ENCODE peak calls at places on chromosomes 6 and 20, in four cellular contexts. One of them, this sample, is unnamed.

GRCh38 chr6:14354919-14355572 is 237.5 kb downstream of the CD83 start:
- DNase-seq in WTC11: no peak
- DNase-seq in H1: no peak
- DNase-seq in SK-N-SH: no peak
- DNase-seq in this sample: no peak

GRCh38 chr6:158481612-158482473 is 78.0 kb upstream of the TMEM181 start:
- DNase-seq in WTC11: no peak
- DNase-seq in H1: no peak
- DNase-seq in SK-N-SH: no peak
- DNase-seq in this sample: no peak

GRCh38 chr6:40439401-40439800 is 147.8 kb downstream of the LRFN2 start:
- DNase-seq in WTC11: no peak
- DNase-seq in H1: no peak
- DNase-seq in SK-N-SH: no peak
- DNase-seq in this sample: no peak

GRCh38 chr20:1203630-1204029 is 376 bp downstream of the C20orf202 start:
- DNase-seq in WTC11: no peak
- DNase-seq in H1: no peak
- DNase-seq in SK-N-SH: no peak
- DNase-seq in this sample: no peak

GRCh38 chr6:40378071-40378724 is 209.0 kb downstream of the LRFN2 start:
- DNase-seq in WTC11: no peak
- DNase-seq in H1: no peak
- DNase-seq in SK-N-SH: no peak
- DNase-seq in this sample: peak

GRCh38 chr20:33830371-33830770 is 19.2 kb downstream of the CHMP4B start:
- DNase-seq in WTC11: no peak
- DNase-seq in H1: no peak
- DNase-seq in SK-N-SH: no peak
- DNase-seq in this sample: no peak

GRCh38 chr6:170522565-170523183 is 30.4 kb downstream of the PSMB1 start:
- DNase-seq in WTC11: peak
- DNase-seq in H1: no peak
- DNase-seq in SK-N-SH: peak
- DNase-seq in this sample: no peak

GRCh38 chr6:137309078-137309762 is 90.0 kb upstream of the IFNGR1 start:
- DNase-seq in WTC11: peak
- DNase-seq in H1: no peak
- DNase-seq in SK-N-SH: peak
- DNase-seq in this sample: peak

GRCh38 chr20:19564261-19564660 is 193.8 kb upstream of the RIN2 start:
- DNase-seq in WTC11: no peak
- DNase-seq in H1: no peak
- DNase-seq in SK-N-SH: no peak
- DNase-seq in this sample: no peak

GRCh38 chr20:19015890-19016465 is 196.5 kb upstream of the SLC24A3 start:
- DNase-seq in WTC11: no peak
- DNase-seq in H1: no peak
- DNase-seq in SK-N-SH: no peak
- DNase-seq in this sample: no peak

GRCh38 chr6:79167931-79168694 is 66.4 kb downstream of the HMGN3 start:
- DNase-seq in WTC11: no peak
- DNase-seq in H1: no peak
- DNase-seq in SK-N-SH: no peak
- DNase-seq in this sample: no peak

GRCh38 chr6:7034055-7034454 is 73.7 kb upstream of the RREB1 start:
- DNase-seq in WTC11: no peak
- DNase-seq in H1: no peak
- DNase-seq in SK-N-SH: no peak
- DNase-seq in this sample: no peak

GRCh38 chr6:169845426-169846285 is 94.2 kb downstream of the ERMARD start:
- DNase-seq in WTC11: no peak
- DNase-seq in H1: no peak
- DNase-seq in SK-N-SH: no peak
- DNase-seq in this sample: no peak

GRCh38 chr6:44462797-44463770 is 75.6 kb downstream of the CDC5L start:
- DNase-seq in WTC11: no peak
- DNase-seq in H1: no peak
- DNase-seq in SK-N-SH: no peak
- DNase-seq in this sample: no peak

GRCh38 chr6:106360410-106360988 is at the start of gene CRYBG1:
- DNase-seq in WTC11: peak
- DNase-seq in H1: peak
- DNase-seq in SK-N-SH: peak
- DNase-seq in this sample: peak

GRCh38 chr20:49030954-49031619 is 15.0 kb upstream of the CSE1L start:
- DNase-seq in WTC11: no peak
- DNase-seq in H1: no peak
- DNase-seq in SK-N-SH: no peak
- DNase-seq in this sample: no peak

GRCh38 chr20:9330151-9330550 is 184.2 kb upstream of the LAMP5 start:
- DNase-seq in WTC11: no peak
- DNase-seq in H1: no peak
- DNase-seq in SK-N-SH: no peak
- DNase-seq in this sample: no peak

GRCh38 chr6:156765117-156765516 is 12.1 kb upstream of the ARID1B start:
- DNase-seq in WTC11: no peak
- DNase-seq in H1: no peak
- DNase-seq in SK-N-SH: no peak
- DNase-seq in this sample: no peak

GRCh38 chr6:39365281-39366074 is 43.0 kb upstream of the KCNK16 start:
- DNase-seq in WTC11: no peak
- DNase-seq in H1: no peak
- DNase-seq in SK-N-SH: no peak
- DNase-seq in this sample: no peak

GRCh38 chr20:41063442-41063841 is 34.8 kb downstream of the TOP1 start:
- DNase-seq in WTC11: no peak
- DNase-seq in H1: no peak
- DNase-seq in SK-N-SH: no peak
- DNase-seq in this sample: no peak

GRCh38 chr6:146985111-146985510 is 219.1 kb upstream of the STXBP5 start:
- DNase-seq in WTC11: no peak
- DNase-seq in H1: no peak
- DNase-seq in SK-N-SH: no peak
- DNase-seq in this sample: peak

GRCh38 chr20:52340036-52340634 is 148.6 kb upstream of the ZFP64 start:
- DNase-seq in WTC11: no peak
- DNase-seq in H1: no peak
- DNase-seq in SK-N-SH: no peak
- DNase-seq in this sample: peak

GRCh38 chr6:168916576-168917207 is 337.0 kb downstream of the THBS2 start:
- DNase-seq in WTC11: no peak
- DNase-seq in H1: no peak
- DNase-seq in SK-N-SH: no peak
- DNase-seq in this sample: no peak

GRCh38 chr6:52499681-52500239 is 77.1 kb downstream of the TRAM2 start:
- DNase-seq in WTC11: no peak
- DNase-seq in H1: no peak
- DNase-seq in SK-N-SH: no peak
- DNase-seq in this sample: no peak

GRCh38 chr20:32385541-32385940 is 27.4 kb downstream of the ASXL1 start:
- DNase-seq in WTC11: no peak
- DNase-seq in H1: no peak
- DNase-seq in SK-N-SH: peak
- DNase-seq in this sample: no peak

GRCh38 chr20:31587545-31588389 is 17.3 kb upstream of the ID1 start:
- DNase-seq in WTC11: no peak
- DNase-seq in H1: no peak
- DNase-seq in SK-N-SH: peak
- DNase-seq in this sample: peak

GRCh38 chr6:138289739-138290138 is 71.4 kb upstream of the PBOV1 start:
- DNase-seq in WTC11: peak
- DNase-seq in H1: no peak
- DNase-seq in SK-N-SH: peak
- DNase-seq in this sample: no peak

GRCh38 chr20:13736792-13737191 is 47.9 kb downstream of the ESF1 start:
- DNase-seq in WTC11: no peak
- DNase-seq in H1: no peak
- DNase-seq in SK-N-SH: no peak
- DNase-seq in this sample: no peak

GRCh38 chr6:134640229-134640628 is 309.7 kb downstream of the ALDH8A1 start:
- DNase-seq in WTC11: no peak
- DNase-seq in H1: no peak
- DNase-seq in SK-N-SH: no peak
- DNase-seq in this sample: no peak

GRCh38 chr6:137248702-137249101 is 29.5 kb upstream of the IFNGR1 start:
- DNase-seq in WTC11: no peak
- DNase-seq in H1: no peak
- DNase-seq in SK-N-SH: no peak
- DNase-seq in this sample: peak

GRCh38 chr6:64040118-64040517 is 404.5 kb downstream of the PHF3 start:
- DNase-seq in WTC11: no peak
- DNase-seq in H1: no peak
- DNase-seq in SK-N-SH: no peak
- DNase-seq in this sample: no peak

GRCh38 chr6:108961985-108962384 is 113.8 kb downstream of the ARMC2 start:
- DNase-seq in WTC11: no peak
- DNase-seq in H1: no peak
- DNase-seq in SK-N-SH: no peak
- DNase-seq in this sample: no peak

GRCh38 chr6:168575346-168576098 is 134.5 kb downstream of the SMOC2 start:
- DNase-seq in WTC11: no peak
- DNase-seq in H1: no peak
- DNase-seq in SK-N-SH: no peak
- DNase-seq in this sample: no peak

GRCh38 chr20:15976047-15976731 is 597.1 kb downstream of the KIF16B start:
- DNase-seq in WTC11: peak
- DNase-seq in H1: peak
- DNase-seq in SK-N-SH: no peak
- DNase-seq in this sample: no peak

GRCh38 chr6:978937-979685 is 286.2 kb upstream of the EXOC2 start:
- DNase-seq in WTC11: no peak
- DNase-seq in H1: no peak
- DNase-seq in SK-N-SH: no peak
- DNase-seq in this sample: no peak

GRCh38 chr20:7420345-7420744 is 519.9 kb downstream of the HAO1 start:
- DNase-seq in WTC11: no peak
- DNase-seq in H1: no peak
- DNase-seq in SK-N-SH: no peak
- DNase-seq in this sample: no peak

GRCh38 chr20:53080969-53081871 is 109.1 kb downstream of the TSHZ2 start:
- DNase-seq in WTC11: no peak
- DNase-seq in H1: peak
- DNase-seq in SK-N-SH: no peak
- DNase-seq in this sample: no peak

GRCh38 chr6:150288456-150288855 is 80.4 kb upstream of the IYD start:
- DNase-seq in WTC11: no peak
- DNase-seq in H1: no peak
- DNase-seq in SK-N-SH: no peak
- DNase-seq in this sample: no peak

DNA sequence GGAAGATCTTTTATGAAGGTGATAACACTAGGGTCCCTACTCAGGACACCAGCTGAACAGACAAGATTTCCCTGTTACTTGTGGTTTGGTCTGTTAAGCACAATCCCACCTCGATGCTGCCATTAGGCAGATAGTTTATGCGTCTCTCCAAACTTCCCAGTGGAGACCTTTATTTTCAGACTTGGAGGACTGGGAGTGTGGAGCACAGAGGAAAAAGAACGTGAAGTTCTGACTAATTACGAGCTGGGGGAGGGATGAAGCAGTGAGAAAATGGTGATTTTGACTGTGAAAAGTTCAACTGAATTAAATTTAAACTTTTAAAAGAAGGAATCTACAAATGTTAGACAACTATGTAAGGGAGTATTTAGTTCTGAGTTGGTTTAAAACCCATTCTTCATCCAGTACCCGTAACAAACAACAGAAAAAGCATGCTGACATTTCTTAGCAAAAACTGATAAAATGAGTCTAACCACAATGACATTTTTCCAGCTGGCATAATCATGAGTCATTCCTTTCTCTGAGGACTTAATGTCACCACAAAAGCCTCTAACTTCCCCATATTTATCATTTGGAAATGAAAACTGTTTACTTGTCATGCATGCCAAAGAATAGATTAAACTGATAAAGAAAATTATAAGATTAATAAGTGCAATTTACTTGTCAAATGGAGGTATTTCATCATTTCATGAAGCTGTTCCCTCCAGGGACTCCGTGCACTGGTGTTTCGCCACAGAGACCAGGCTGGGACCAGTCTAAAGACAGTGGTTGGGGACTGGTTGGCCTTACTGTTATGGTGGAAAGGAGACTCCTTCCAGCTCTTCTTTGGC is 113.3 kb upstream of the SSTR4 start:
- DNase-seq in WTC11: no peak
- DNase-seq in H1: no peak
- DNase-seq in SK-N-SH: no peak
- DNase-seq in this sample: peak
- TF ChIP-seq TEAD4 in WTC11: no peak
- TF ChIP-seq TEAD4 in H1: no peak
- TF ChIP-seq TEAD4 in SK-N-SH: peak
- TF ChIP-seq TEAD4 in this sample: peak

DNA sequence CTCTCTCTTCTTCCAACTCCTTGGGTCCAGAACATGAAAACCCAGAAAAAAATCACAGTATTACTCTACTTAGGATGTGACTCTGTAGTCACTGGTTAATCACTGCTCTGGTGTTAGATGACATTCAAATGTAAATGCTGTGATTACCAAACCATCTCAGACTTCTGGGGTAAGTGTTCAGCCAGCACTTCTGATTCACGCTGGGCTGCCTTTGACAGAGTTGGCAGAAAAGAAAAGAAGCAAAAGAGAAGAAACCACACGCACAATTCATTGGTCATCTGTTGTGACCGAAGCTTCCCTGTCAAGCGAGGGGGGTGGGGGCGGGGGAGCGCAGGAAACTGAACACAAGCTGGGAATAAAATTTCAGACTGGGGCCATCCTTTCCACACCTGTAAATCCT is 82.7 kb downstream of the PSMG4 start:
- DNase-seq in WTC11: no peak
- DNase-seq in H1: no peak
- DNase-seq in SK-N-SH: no peak
- DNase-seq in this sample: no peak
- TF ChIP-seq TEAD4 in WTC11: no peak
- TF ChIP-seq TEAD4 in H1: no peak
- TF ChIP-seq TEAD4 in SK-N-SH: no peak
- TF ChIP-seq TEAD4 in this sample: no peak

GRCh38 chr6:36692220-36692619 is 5.4 kb upstream of the RAB44 start:
- DNase-seq in WTC11: no peak
- DNase-seq in H1: no peak
- DNase-seq in SK-N-SH: no peak
- DNase-seq in this sample: no peak
- TF ChIP-seq TEAD4 in WTC11: no peak
- TF ChIP-seq TEAD4 in H1: no peak
- TF ChIP-seq TEAD4 in SK-N-SH: no peak
- TF ChIP-seq TEAD4 in this sample: no peak

GRCh38 chr20:4967752-4968477 is 33.4 kb downstream of the SLC23A2 start:
- DNase-seq in WTC11: no peak
- DNase-seq in H1: no peak
- DNase-seq in SK-N-SH: no peak
- DNase-seq in this sample: no peak

GRCh38 chr20:4971064-4971463 is 30.2 kb downstream of the SLC23A2 start:
- DNase-seq in WTC11: no peak
- DNase-seq in H1: no peak
- DNase-seq in SK-N-SH: no peak
- DNase-seq in this sample: no peak

GRCh38 chr20:4978050-4978918 is 23.0 kb downstream of the SLC23A2 start:
- DNase-seq in WTC11: no peak
- DNase-seq in H1: no peak
- DNase-seq in SK-N-SH: no peak
- DNase-seq in this sample: no peak

GRCh38 chr20:4972506-4973251 is 28.6 kb downstream of the SLC23A2 start:
- DNase-seq in WTC11: no peak
- DNase-seq in H1: no peak
- DNase-seq in SK-N-SH: no peak
- DNase-seq in this sample: no peak

GRCh38 chr20:4973330-4974097 is 27.8 kb downstream of the SLC23A2 start:
- DNase-seq in WTC11: no peak
- DNase-seq in H1: no peak
- DNase-seq in SK-N-SH: no peak
- DNase-seq in this sample: no peak
- TF ChIP-seq TEAD4 in WTC11: no peak
- TF ChIP-seq TEAD4 in H1: no peak
- TF ChIP-seq TEAD4 in SK-N-SH: no peak
- TF ChIP-seq TEAD4 in this sample: no peak